ENCODE peak calls at places on chromosomes 1 and 21, in seven cellular contexts. One of them, this sample, is unnamed.

GRCh38 chr1:18109756-18110597 is 2.4 kb downstream of the IGSF21 start:
- DNase-seq in K562: peak; percentile 10
- DNase-seq in HCT116: no peak
- DNase-seq in HepG2: no peak
- DNase-seq in H1: peak; percentile 96
- DNase-seq in SK-N-SH: peak; percentile 80
- DNase-seq in GM12878: no peak
- DNase-seq in this sample: peak; percentile 13

GRCh38 chr1:95753382-95754016 is 519.5 kb downstream of the RWDD3 start:
- DNase-seq in K562: no peak
- DNase-seq in HCT116: no peak
- DNase-seq in HepG2: no peak
- DNase-seq in H1: no peak
- DNase-seq in SK-N-SH: no peak
- DNase-seq in GM12878: no peak
- DNase-seq in this sample: no peak

GRCh38 chr1:58968360-58968952 is 184.6 kb upstream of the JUN start:
- DNase-seq in K562: peak; percentile 76
- DNase-seq in HCT116: no peak
- DNase-seq in HepG2: no peak
- DNase-seq in H1: no peak
- DNase-seq in SK-N-SH: peak; percentile 29
- DNase-seq in GM12878: peak; percentile 92
- DNase-seq in this sample: no peak

GRCh38 chr21:33025471-33026298 is at the start of gene OLIG2:
- DNase-seq in K562: no peak
- DNase-seq in HCT116: no peak
- DNase-seq in HepG2: no peak
- DNase-seq in H1: peak; percentile 93
- DNase-seq in SK-N-SH: peak; percentile 49
- DNase-seq in GM12878: no peak
- DNase-seq in this sample: no peak

GRCh38 chr1:247295274-247295684 is 36.4 kb downstream of the ZNF496 start:
- DNase-seq in K562: no peak
- DNase-seq in HCT116: no peak
- DNase-seq in HepG2: no peak
- DNase-seq in H1: no peak
- DNase-seq in SK-N-SH: no peak
- DNase-seq in GM12878: no peak
- DNase-seq in this sample: no peak

GRCh38 chr1:207822602-207823451 is 71.0 kb downstream of the CD46 start:
- DNase-seq in K562: peak; percentile 82
- DNase-seq in HCT116: no peak
- DNase-seq in HepG2: no peak
- DNase-seq in H1: no peak
- DNase-seq in SK-N-SH: peak; percentile 66
- DNase-seq in GM12878: peak; percentile 96
- DNase-seq in this sample: peak; percentile 100

GRCh38 chr1:245952383-245952989 is 554.6 kb downstream of the SMYD3 start:
- DNase-seq in K562: no peak
- DNase-seq in HCT116: no peak
- DNase-seq in HepG2: no peak
- DNase-seq in H1: no peak
- DNase-seq in SK-N-SH: no peak
- DNase-seq in GM12878: peak; percentile 21
- DNase-seq in this sample: no peak

GRCh38 chr1:43522776-43523480 is 7.8 kb upstream of the PTPRF start:
- DNase-seq in K562: peak; percentile 99
- DNase-seq in HCT116: peak; percentile 85
- DNase-seq in HepG2: peak; percentile 86
- DNase-seq in H1: no peak
- DNase-seq in SK-N-SH: no peak
- DNase-seq in GM12878: no peak
- DNase-seq in this sample: peak; percentile 40

GRCh38 chr1:19640363-19641316 is 3.5 kb upstream of the NBL1 start:
- DNase-seq in K562: no peak
- DNase-seq in HCT116: peak; percentile 6
- DNase-seq in HepG2: peak; percentile 76
- DNase-seq in H1: peak; percentile 73
- DNase-seq in SK-N-SH: peak; percentile 80
- DNase-seq in GM12878: no peak
- DNase-seq in this sample: peak; percentile 40

GRCh38 chr1:112344754-112345423 is 51.1 kb upstream of the CTTNBP2NL start:
- DNase-seq in K562: no peak
- DNase-seq in HCT116: no peak
- DNase-seq in HepG2: no peak
- DNase-seq in H1: no peak
- DNase-seq in SK-N-SH: no peak
- DNase-seq in GM12878: no peak
- DNase-seq in this sample: no peak

GRCh38 chr21:45169682-45170081 is 95.3 kb downstream of the ADARB1 start:
- DNase-seq in K562: no peak
- DNase-seq in HCT116: no peak
- DNase-seq in HepG2: no peak
- DNase-seq in H1: no peak
- DNase-seq in SK-N-SH: no peak
- DNase-seq in GM12878: no peak
- DNase-seq in this sample: no peak

GRCh38 chr1:69451196-69451595 is 116.5 kb upstream of the LRRC7 start:
- DNase-seq in K562: no peak
- DNase-seq in HCT116: no peak
- DNase-seq in HepG2: no peak
- DNase-seq in H1: no peak
- DNase-seq in SK-N-SH: no peak
- DNase-seq in GM12878: no peak
- DNase-seq in this sample: no peak

GRCh38 chr1:180401999-180402398 is 100.4 kb downstream of the ACBD6 start:
- DNase-seq in K562: no peak
- DNase-seq in HCT116: no peak
- DNase-seq in HepG2: no peak
- DNase-seq in H1: no peak
- DNase-seq in SK-N-SH: no peak
- DNase-seq in GM12878: no peak
- DNase-seq in this sample: no peak

GRCh38 chr1:40338745-40339419 is 21.8 kb upstream of the COL9A2 start:
- DNase-seq in K562: peak; percentile 93
- DNase-seq in HCT116: peak; percentile 74
- DNase-seq in HepG2: peak; percentile 76
- DNase-seq in H1: peak; percentile 98
- DNase-seq in SK-N-SH: peak; percentile 78
- DNase-seq in GM12878: peak; percentile 76
- DNase-seq in this sample: peak; percentile 34

GRCh38 chr1:8747879-8748825 is 69.3 kb downstream of the RERE start:
- DNase-seq in K562: no peak
- DNase-seq in HCT116: no peak
- DNase-seq in HepG2: no peak
- DNase-seq in H1: no peak
- DNase-seq in SK-N-SH: no peak
- DNase-seq in GM12878: no peak
- DNase-seq in this sample: no peak

GRCh38 chr1:112515311-112516009 is 6.7 kb downstream of the WNT2B start:
- DNase-seq in K562: peak; percentile 19
- DNase-seq in HCT116: no peak
- DNase-seq in HepG2: peak; percentile 6
- DNase-seq in H1: no peak
- DNase-seq in SK-N-SH: no peak
- DNase-seq in GM12878: no peak
- DNase-seq in this sample: no peak

GRCh38 chr1:8427493-8427892 is 109.6 kb downstream of the SLC45A1 start:
- DNase-seq in K562: no peak
- DNase-seq in HCT116: no peak
- DNase-seq in HepG2: no peak
- DNase-seq in H1: no peak
- DNase-seq in SK-N-SH: no peak
- DNase-seq in GM12878: peak; percentile 95
- DNase-seq in this sample: no peak

GRCh38 chr1:31593770-31594632 is 17.7 kb downstream of the TINAGL1 start:
- DNase-seq in K562: peak; percentile 80
- DNase-seq in HCT116: peak; percentile 68
- DNase-seq in HepG2: peak; percentile 62
- DNase-seq in H1: peak; percentile 96
- DNase-seq in SK-N-SH: peak; percentile 76
- DNase-seq in GM12878: peak; percentile 26
- DNase-seq in this sample: peak; percentile 80
- TF ChIP-seq JUND in K562: peak; percentile 24
- TF ChIP-seq JUND in HCT116: no peak
- TF ChIP-seq JUND in HepG2: no peak
- TF ChIP-seq JUND in H1: no peak
- TF ChIP-seq JUND in SK-N-SH: no peak
- TF ChIP-seq JUND in GM12878: no peak
- TF ChIP-seq JUND in this sample: no peak

GRCh38 chr1:205494119-205494518 is 10.3 kb upstream of the CDK18 start:
- DNase-seq in K562: no peak
- DNase-seq in HCT116: no peak
- DNase-seq in HepG2: no peak
- DNase-seq in H1: no peak
- DNase-seq in SK-N-SH: no peak
- DNase-seq in GM12878: no peak
- DNase-seq in this sample: no peak

GRCh38 chr1:205493241-205494085 is 11.0 kb upstream of the CDK18 start:
- DNase-seq in K562: no peak
- DNase-seq in HCT116: no peak
- DNase-seq in HepG2: peak; percentile 41
- DNase-seq in H1: no peak
- DNase-seq in SK-N-SH: peak; percentile 57
- DNase-seq in GM12878: no peak
- DNase-seq in this sample: no peak

GRCh38 chr1:205492201-205492667 is 12.2 kb upstream of the CDK18 start:
- DNase-seq in K562: no peak
- DNase-seq in HCT116: no peak
- DNase-seq in HepG2: peak; percentile 91
- DNase-seq in H1: no peak
- DNase-seq in SK-N-SH: no peak
- DNase-seq in GM12878: no peak
- DNase-seq in this sample: no peak

GRCh38 chr1:205492774-205493173 is 11.7 kb upstream of the CDK18 start:
- DNase-seq in K562: no peak
- DNase-seq in HCT116: no peak
- DNase-seq in HepG2: no peak
- DNase-seq in H1: no peak
- DNase-seq in SK-N-SH: no peak
- DNase-seq in GM12878: no peak
- DNase-seq in this sample: no peak

GRCh38 chr1:205491794-205492193 is 12.7 kb upstream of the CDK18 start:
- DNase-seq in K562: no peak
- DNase-seq in HCT116: no peak
- DNase-seq in HepG2: no peak
- DNase-seq in H1: no peak
- DNase-seq in SK-N-SH: no peak
- DNase-seq in GM12878: no peak
- DNase-seq in this sample: no peak
- TF ChIP-seq JUND in K562: no peak
- TF ChIP-seq JUND in HCT116: no peak
- TF ChIP-seq JUND in HepG2: no peak
- TF ChIP-seq JUND in H1: no peak
- TF ChIP-seq JUND in SK-N-SH: no peak
- TF ChIP-seq JUND in GM12878: no peak
- TF ChIP-seq JUND in this sample: no peak

GRCh38 chr1:152225678-152226077 is 1.7 kb upstream of the HRNR start:
- DNase-seq in K562: no peak
- DNase-seq in HCT116: no peak
- DNase-seq in HepG2: no peak
- DNase-seq in H1: no peak
- DNase-seq in SK-N-SH: no peak
- DNase-seq in GM12878: no peak
- DNase-seq in this sample: no peak
- TF ChIP-seq JUND in K562: no peak
- TF ChIP-seq JUND in HCT116: no peak
- TF ChIP-seq JUND in HepG2: no peak
- TF ChIP-seq JUND in H1: no peak
- TF ChIP-seq JUND in SK-N-SH: no peak
- TF ChIP-seq JUND in GM12878: no peak
- TF ChIP-seq JUND in this sample: no peak

GRCh38 chr21:34298797-34299539 is 64.8 kb upstream of the KCNE2 start:
- DNase-seq in K562: no peak
- DNase-seq in HCT116: no peak
- DNase-seq in HepG2: peak; percentile 2
- DNase-seq in H1: no peak
- DNase-seq in SK-N-SH: no peak
- DNase-seq in GM12878: no peak
- DNase-seq in this sample: no peak

GRCh38 chr21:34306246-34306645 is 57.6 kb upstream of the KCNE2 start:
- DNase-seq in K562: no peak
- DNase-seq in HCT116: no peak
- DNase-seq in HepG2: no peak
- DNase-seq in H1: no peak
- DNase-seq in SK-N-SH: no peak
- DNase-seq in GM12878: no peak
- DNase-seq in this sample: no peak

GRCh38 chr21:34307991-34308532 is 55.7 kb upstream of the KCNE2 start:
- DNase-seq in K562: no peak
- DNase-seq in HCT116: no peak
- DNase-seq in HepG2: no peak
- DNase-seq in H1: no peak
- DNase-seq in SK-N-SH: no peak
- DNase-seq in GM12878: no peak
- DNase-seq in this sample: no peak

GRCh38 chr21:34305605-34306235 is 58.1 kb upstream of the KCNE2 start:
- DNase-seq in K562: no peak
- DNase-seq in HCT116: no peak
- DNase-seq in HepG2: no peak
- DNase-seq in H1: no peak
- DNase-seq in SK-N-SH: no peak
- DNase-seq in GM12878: no peak
- DNase-seq in this sample: no peak

DNA sequence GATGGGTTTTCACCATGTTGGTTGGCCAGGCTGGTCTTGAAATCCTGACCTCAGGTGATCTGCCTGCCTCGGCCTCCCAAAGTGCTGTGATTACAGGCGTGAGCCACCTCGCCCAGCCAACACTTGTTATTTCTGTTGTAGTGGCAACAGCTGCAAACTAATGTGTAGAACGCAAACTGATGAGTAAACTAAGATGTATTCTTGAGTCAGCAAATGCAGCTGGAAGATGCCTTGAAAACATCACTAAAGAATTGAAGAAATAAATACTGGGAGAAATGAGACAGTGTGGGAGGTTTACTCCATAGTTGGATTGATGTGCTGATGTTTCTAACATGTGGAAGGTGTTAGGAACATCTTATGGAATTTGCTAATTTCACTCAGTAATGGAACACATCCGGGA is 61.3 kb upstream of the KCNE2 start:
- DNase-seq in K562: no peak
- DNase-seq in HCT116: no peak
- DNase-seq in HepG2: no peak
- DNase-seq in H1: no peak
- DNase-seq in SK-N-SH: no peak
- DNase-seq in GM12878: no peak
- DNase-seq in this sample: no peak
- TF ChIP-seq JUND in K562: no peak
- TF ChIP-seq JUND in HCT116: no peak
- TF ChIP-seq JUND in HepG2: no peak
- TF ChIP-seq JUND in H1: no peak
- TF ChIP-seq JUND in SK-N-SH: no peak
- TF ChIP-seq JUND in GM12878: no peak
- TF ChIP-seq JUND in this sample: no peak

This sample was measured in T47D.